ENCODE peak calls at places on chromosomes 3 and 15, in four cellular contexts. N is naive thymus-derived CD8-positive, alpha-beta T cell; W is A549; J is GM23338. Q is an unnamed sample.

GRCh38 chr3:124453221-124453620 is 277.0 kb upstream of the UMPS start:
- ATAC-seq in N (no peak), W (no peak), J (peak), Q (no peak)

GRCh38 chr3:170301404-170301803 is 56.1 kb upstream of the SKIL start:
- ATAC-seq in N (no peak), W (no peak), J (no peak), Q (no peak)

GRCh38 chr15:41870689-41871081 is 23.2 kb downstream of the SPTBN5 start:
- ATAC-seq in W (no peak), J (no peak), N (peak), Q (peak)

GRCh38 chr15:78620021-78620838 is 566 bp downstream of the CHRNA3 start:
- ATAC-seq in N (no peak), J (peak), W (peak), Q (no peak)

GRCh38 chr3:98645039-98645438 is 51.6 kb upstream of the CPOX start:
- ATAC-seq in N (no peak), J (peak), W (no peak), Q (no peak)

GRCh38 chr3:61264281-61264680 is 13.0 kb upstream of the FHIT start:
- ATAC-seq in N (no peak), J (no peak), W (no peak), Q (no peak)

GRCh38 chr15:35665855-35666536 is 120.0 kb upstream of the DPH6 start:
- ATAC-seq in N (no peak), J (no peak), W (no peak), Q (no peak)

GRCh38 chr15:67613708-67614107 is 71.2 kb downstream of the MAP2K5 start:
- ATAC-seq in W (peak), J (peak), N (no peak), Q (no peak)

GRCh38 chr15:59436774-59437472 is 1.1 kb upstream of the FAM81A start:
- ATAC-seq in W (no peak), J (peak), N (no peak), Q (no peak)

GRCh38 chr3:188390775-188391443 is 237.0 kb downstream of the LPP start:
- ATAC-seq in W (no peak), N (no peak), J (peak), Q (no peak)

GRCh38 chr3:71087109-71088018 is 496.2 kb downstream of the FOXP1 start:
- ATAC-seq in J (peak), W (peak), N (peak), Q (peak)

Q was measured in activated T-helper 17 cell treated with anti-CD3 and anti-CD28 coated beads, Interleukin-2, amount 50 U/mL, for 72 hours.